ENCODE peak calls at places on chromosomes 12 and 14, in four cellular contexts. R is H9, B is keratinocyte, Q is stomach. M is an unnamed sample.

GRCh38 chr12:102675672-102676071 is 195.3 kb upstream of the IGF1 start:
- DNase-seq in Q (no peak), B (no peak), R (no peak), M (no peak)

GRCh38 chr14:90587252-90587910 is 190.6 kb downstream of the CALM1 start:
- DNase-seq in R (no peak), B (no peak), Q (no peak), M (no peak)

GRCh38 chr12:29220632-29221336 is 71.7 kb downstream of the FAR2 start:
- DNase-seq in B (no peak), R (no peak), Q (no peak), M (no peak)

GRCh38 chr14:99737956-99738667 is 54.0 kb downstream of the CYP46A1 start:
- DNase-seq in R (no peak), Q (peak), B (no peak), M (no peak)

GRCh38 chr12:120639771-120640721 is at the start of gene CABP1:
- DNase-seq in Q (peak), R (peak), B (no peak), M (no peak)

GRCh38 chr14:35050652-35051051 is 4.6 kb downstream of the FAM177A1 start:
- DNase-seq in B (no peak), R (no peak), Q (no peak), M (no peak)

GRCh38 chr14:64812412-64812811 is 67.3 kb downstream of the SPTB start:
- DNase-seq in R (peak), B (no peak), Q (peak), M (peak)

GRCh38 chr14:99164712-99165111 is 107.3 kb downstream of the BCL11B start:
- DNase-seq in R (no peak), Q (peak), B (no peak), M (no peak)

GRCh38 chr12:19444097-19444496 is 4.8 kb downstream of the AEBP2 start:
- DNase-seq in B (no peak), R (no peak), Q (no peak), M (no peak)

GRCh38 chr14:103693514-103693913 is 21.7 kb downstream of the XRCC3 start:
- DNase-seq in R (no peak), Q (peak), B (no peak), M (peak)

GRCh38 chr12:103538397-103538796 is 42.6 kb upstream of the C12orf42 start:
- DNase-seq in R (no peak), Q (no peak), B (no peak), M (no peak)

GRCh38 chr14:106185837-106186233 is 659.5 kb downstream of the TMEM121 start:
- DNase-seq in R (no peak), Q (peak), B (no peak), M (no peak)

GRCh38 chr12:79274571-79275064 is 410.0 kb downstream of the SYT1 start:
- DNase-seq in B (no peak), R (peak), Q (no peak), M (no peak)

GRCh38 chr14:65421201-65421981 is 8.9 kb downstream of the FUT8 start:
- DNase-seq in Q (no peak), R (no peak), B (no peak), M (peak)

GRCh38 chr12:11981174-11981733 is 89.5 kb upstream of the BCL2L14 start:
- DNase-seq in B (no peak), R (no peak), Q (no peak), M (no peak)

GRCh38 chr14:103854822-103855733 is 7.7 kb upstream of the PPP1R13B start:
- DNase-seq in R (peak), Q (peak), B (no peak), M (no peak)

GRCh38 chr14:67151082-67151666 is 38.1 kb upstream of the GARIN2 start:
- DNase-seq in R (no peak), B (no peak), Q (no peak), M (no peak)

GRCh38 chr12:124718458-124718857 is 145.2 kb downstream of the SCARB1 start:
- DNase-seq in B (no peak), R (no peak), Q (no peak), M (no peak)

GRCh38 chr12:124721501-124722154 is 142.0 kb downstream of the SCARB1 start:
- DNase-seq in B (no peak), R (no peak), Q (no peak), M (no peak)

GRCh38 chr12:124720019-124720686 is 143.5 kb downstream of the SCARB1 start:
- DNase-seq in Q (no peak), R (no peak), B (no peak), M (no peak)

GRCh38 chr12:124722871-124723270 is 140.8 kb downstream of the SCARB1 start:
- DNase-seq in Q (no peak), R (no peak), B (no peak), M (no peak)

GRCh38 chr12:124720687-124721500 is 142.8 kb downstream of the SCARB1 start:
- DNase-seq in B (no peak), R (no peak), Q (peak), M (no peak)
- H3K27ac ChIP-seq in B (peak), R (no peak), Q (peak), M (peak)

DNA sequence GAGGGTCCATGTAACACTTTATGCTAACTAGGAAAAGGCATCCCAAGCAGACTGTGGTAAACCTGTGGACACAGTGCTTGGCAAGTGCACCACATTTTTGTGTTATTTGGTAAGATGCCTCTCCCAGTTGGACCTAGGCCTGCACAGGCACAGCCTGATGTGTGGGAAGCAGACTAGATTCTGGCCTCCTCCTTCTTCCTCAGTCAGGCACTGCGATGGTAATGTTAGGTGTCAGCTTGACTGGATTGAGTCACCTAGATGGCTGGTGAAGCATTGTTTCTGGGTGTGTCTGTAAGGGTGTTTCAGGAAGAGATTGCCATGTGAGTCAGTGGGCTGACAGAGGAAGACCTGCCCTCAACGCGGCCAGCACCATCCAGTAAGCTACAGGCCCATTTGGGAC is 25.3 kb upstream of the RHOJ start:
- DNase-seq in B (peak), Q (no peak), R (no peak), M (peak)
- H3K27ac ChIP-seq in B (peak), Q (peak), R (no peak), M (peak)

DNA sequence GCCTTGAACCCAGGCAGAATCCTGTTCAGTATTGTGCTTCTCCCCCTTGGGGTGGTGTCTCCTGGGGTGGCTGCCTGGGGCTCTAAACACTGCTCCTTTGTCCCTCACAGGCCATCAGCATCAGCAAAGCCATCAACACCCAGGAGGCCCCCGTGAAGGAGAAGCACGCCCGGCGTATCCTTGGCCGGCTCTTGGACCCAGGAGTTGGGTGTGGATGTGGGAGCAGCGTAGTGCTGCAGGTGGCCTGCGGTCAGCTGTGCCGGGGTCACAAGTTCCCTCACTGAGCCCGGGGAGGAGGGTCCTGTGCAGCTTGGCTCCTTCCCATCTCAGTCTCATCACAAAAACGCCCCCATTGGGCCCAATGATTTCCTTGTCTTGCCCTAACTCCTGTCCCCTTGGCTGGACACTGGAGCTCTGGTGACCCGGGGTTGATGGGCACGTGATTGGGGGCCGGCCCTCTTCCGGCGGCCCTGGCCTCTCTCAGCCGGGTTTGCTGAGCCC is 12.7 kb downstream of the HIP1R start:
- DNase-seq in R (no peak), Q (no peak), B (no peak), M (no peak)
- H3K27ac ChIP-seq in R (no peak), Q (no peak), B (no peak), M (no peak)

GRCh38 chr12:3341594-3341993 is 149.4 kb upstream of the PRMT8 start:
- DNase-seq in B (no peak), Q (no peak), R (no peak), M (no peak)
- H3K27ac ChIP-seq in B (no peak), Q (no peak), R (no peak), M (no peak)

GRCh38 chr12:6233121-6233971 is 33.1 kb downstream of the CD9 start:
- DNase-seq in Q (no peak), R (no peak), B (no peak), M (no peak)
- H3K27ac ChIP-seq in Q (peak), R (no peak), B (no peak), M (no peak)

GRCh38 chr12:110717037-110717436 is 25.7 kb downstream of the PPP1CC start:
- DNase-seq in Q (no peak), B (no peak), R (no peak), M (no peak)

GRCh38 chr12:110721570-110721969 is 21.1 kb downstream of the PPP1CC start:
- DNase-seq in Q (no peak), R (no peak), B (no peak), M (no peak)

GRCh38 chr12:110718222-110718908 is 24.3 kb downstream of the PPP1CC start:
- DNase-seq in Q (no peak), B (no peak), R (no peak), M (no peak)
- H3K27ac ChIP-seq in Q (no peak), B (no peak), R (no peak), M (no peak)

GRCh38 chr14:22291406-22291805 is 297.6 kb downstream of the DAD1 start:
- DNase-seq in Q (no peak), R (no peak), B (peak), M (no peak)
- H3K27ac ChIP-seq in Q (no peak), R (no peak), B (no peak), M (peak)

DNA sequence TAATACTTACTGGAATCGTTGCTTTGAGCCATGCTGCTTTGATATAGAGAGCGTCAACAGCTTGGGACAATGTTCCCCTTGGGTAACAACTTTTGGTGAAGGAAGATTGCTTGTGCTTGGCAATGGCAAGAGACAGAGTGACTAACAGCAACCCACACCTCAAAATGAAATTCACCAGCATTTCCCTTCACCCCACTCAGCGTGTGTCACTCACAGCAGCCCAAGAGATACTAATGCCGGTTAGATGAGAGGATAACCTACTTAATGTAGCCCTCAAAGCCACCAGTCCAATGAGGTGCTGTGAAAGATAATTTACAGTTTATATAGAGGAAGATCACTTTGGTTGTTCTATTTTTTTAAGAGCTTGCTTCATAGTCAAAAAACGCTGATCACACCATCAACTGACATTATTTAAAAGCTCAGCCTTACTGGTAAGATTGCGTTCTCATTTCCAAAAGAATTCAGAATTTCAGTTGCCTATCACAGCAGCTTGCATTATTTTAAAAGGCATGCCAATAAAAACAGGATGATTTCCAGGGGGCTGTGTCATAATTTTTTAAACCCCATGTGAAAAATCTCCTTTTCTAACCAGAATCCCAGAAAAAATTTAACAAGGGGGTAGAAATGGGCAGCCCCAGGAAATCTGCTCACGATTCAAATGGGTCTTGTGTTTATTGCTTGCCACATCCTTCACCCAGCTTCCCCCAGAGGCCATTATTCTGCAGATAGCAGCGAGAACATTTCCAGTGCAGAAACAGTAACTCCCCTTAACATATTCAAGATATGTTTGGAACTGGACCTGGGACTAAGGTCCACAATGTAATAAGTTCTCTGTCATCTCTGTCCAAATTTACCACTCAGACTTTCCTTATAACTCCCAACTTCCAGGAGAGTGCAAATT is at the start of gene IL26:
- DNase-seq in B (no peak), Q (no peak), R (no peak), M (no peak)
- H3K27ac ChIP-seq in B (no peak), Q (no peak), R (no peak), M (no peak)

GRCh38 chr12:57736743-57737466 is 1.6 kb downstream of the AGAP2 start:
- DNase-seq in R (peak), B (no peak), Q (no peak), M (no peak)

GRCh38 chr12:57733928-57734327 is 4.6 kb downstream of the AGAP2 start:
- DNase-seq in B (no peak), Q (no peak), R (no peak), M (no peak)

GRCh38 chr12:57734586-57734985 is 4.0 kb downstream of the AGAP2 start:
- DNase-seq in B (no peak), Q (no peak), R (no peak), M (no peak)

GRCh38 chr12:57735952-57736742 is 2.4 kb downstream of the AGAP2 start:
- DNase-seq in Q (no peak), R (peak), B (no peak), M (no peak)

DNA sequence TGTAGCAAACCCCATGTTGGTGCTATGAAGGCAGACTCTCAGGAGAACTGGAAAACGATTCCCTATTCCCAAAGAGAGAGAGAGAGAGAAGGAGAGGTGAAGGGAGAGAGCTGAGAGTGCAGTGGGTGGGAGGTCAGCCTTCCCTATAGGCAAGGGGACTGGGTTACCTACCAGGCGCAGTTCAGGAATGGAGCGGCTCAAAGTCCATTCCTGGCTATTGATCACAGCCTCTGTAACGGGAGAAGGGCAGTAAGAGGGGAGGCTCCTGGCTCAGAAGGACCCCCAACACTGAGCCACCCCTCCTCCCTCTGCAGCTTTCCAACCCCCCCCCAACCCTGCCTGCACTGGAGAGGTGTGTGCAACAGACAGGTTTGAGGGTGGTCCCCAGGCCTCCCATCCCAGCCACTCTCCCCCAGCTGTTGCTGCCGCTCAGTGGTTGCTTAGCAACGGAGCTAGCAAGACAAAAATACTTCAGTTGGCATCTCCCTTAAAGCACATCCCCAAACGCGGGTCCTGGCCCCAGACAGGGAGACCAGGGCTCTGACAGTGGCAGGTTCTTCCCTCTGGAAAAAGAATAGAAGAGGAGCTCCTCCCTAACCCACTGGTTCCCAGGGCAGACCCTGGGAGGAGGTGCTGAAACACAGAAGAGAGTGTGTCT is 3.2 kb downstream of the AGAP2 start:
- DNase-seq in B (no peak), R (peak), Q (no peak), M (no peak)
- H3K27ac ChIP-seq in B (no peak), R (no peak), Q (no peak), M (no peak)